ENCODE peak calls at places on chromosomes 3 and 15, in seven cellular contexts. I is stimulated activated CD8-positive, alpha-beta memory T cell treated with anti-CD3 and anti-CD28 coated beads, Interleukin-4, amount 100 ng/mL, for 4 hours; D is naive thymus-derived CD8-positive, alpha-beta T cell; N is heart left ventricle; J is activated CD4-positive, alpha-beta T cell treated with anti-CD3 and anti-CD28 coated beads, Interleukin-2, amount 10 ng/mL, durations not matched to agents 7 days and 5 days; V is T-helper 17 cell; R is hepatocyte. A is an unnamed sample.

GRCh38 chr3:67381667-67382272 is 272.6 kb downstream of the SUCLG2 start:
- DNase-seq in I (no peak), D (no peak), N (no peak), J (peak), V (no peak), R (peak), A (no peak)

GRCh38 chr3:190319660-190320059 is 2.6 kb downstream of the CLDN1 start:
- DNase-seq in I (peak), D (no peak), N (no peak), J (no peak), V (no peak), R (no peak), A (no peak)

GRCh38 chr15:70633394-70633793 is 130.0 kb downstream of the UACA start:
- DNase-seq in I (no peak), D (no peak), N (no peak), J (no peak), V (no peak), R (peak), A (no peak)

GRCh38 chr3:17479681-17480405 is 262.6 kb downstream of the TBC1D5 start:
- DNase-seq in I (no peak), D (no peak), N (no peak), J (no peak), V (no peak), R (no peak), A (no peak)

GRCh38 chr15:20348291-20348899 is 193.2 kb downstream of the GOLGA6L6 start:
- DNase-seq in I (no peak), D (no peak), N (peak), J (no peak), V (no peak), R (peak), A (no peak)

GRCh38 chr15:44490628-44491027 is 46.3 kb upstream of the EIF3J start:
- DNase-seq in I (no peak), D (no peak), N (no peak), J (no peak), V (no peak), R (no peak), A (no peak)

GRCh38 chr3:55929154-55929869 is 442.2 kb upstream of the WNT5A start:
- DNase-seq in I (no peak), D (no peak), N (no peak), J (no peak), V (no peak), R (no peak), A (no peak)

GRCh38 chr3:193714523-193715137 is 121.6 kb downstream of the OPA1 start:
- DNase-seq in I (no peak), D (no peak), N (no peak), J (no peak), V (no peak), R (no peak), A (no peak)

GRCh38 chr3:181363231-181363630 is 348.5 kb upstream of the SOX2 start:
- DNase-seq in I (no peak), D (no peak), N (no peak), J (no peak), V (no peak), R (no peak), A (no peak)

GRCh38 chr15:69903476-69904295 is 194.0 kb downstream of the TLE3 start:
- DNase-seq in I (no peak), D (no peak), N (no peak), J (no peak), V (no peak), R (no peak), A (no peak)

GRCh38 chr3:31213869-31214486 is 318.7 kb upstream of the STT3B start:
- DNase-seq in I (no peak), D (peak), N (no peak), J (peak), V (no peak), R (no peak), A (no peak)

GRCh38 chr3:172161959-172162358 is 122.6 kb downstream of the FNDC3B start:
- DNase-seq in I (no peak), D (no peak), N (no peak), J (no peak), V (no peak), R (no peak), A (no peak)